ENCODE peak calls at places on chromosomes 12 and 14, in four cellular contexts. G is fibroblast of pulmonary artery, I is endothelial cell, D is foreskin keratinocyte. P is an unnamed sample.
A peak's percentile ranks its signal among the peaks of the same experiment; 100 is the strongest.

GRCh38 chr12:15011162-15011561 is 38.3 kb downstream of the PDE6H start:
- DNase-seq in G (no peak), I (no peak), D (no peak), P (no peak)

GRCh38 chr12:96444403-96444802 is 44.2 kb upstream of the CDK17 start:
- DNase-seq in D (no peak), G (no peak), I (no peak), P (no peak)

GRCh38 chr14:67187210-67187609 is 2.0 kb upstream of the GARIN2 start:
- DNase-seq in I (no peak), G (peak; percentile 60), D (peak; percentile 79), P (peak; percentile 82)

GRCh38 chr12:95674631-95675030 is 115.9 kb downstream of the NTN4 start:
- DNase-seq in I (no peak), D (no peak), G (peak; percentile 56), P (no peak)

GRCh38 chr12:112087851-112088250 is 20.7 kb downstream of the NAA25 start:
- DNase-seq in I (no peak), G (no peak), D (no peak), P (no peak)

GRCh38 chr14:76640923-76641395 is 120.3 kb upstream of the VASH1 start:
- DNase-seq in G (no peak), D (no peak), I (no peak), P (no peak)

GRCh38 chr12:109163150-109163549 is 46.8 kb downstream of the ACACB start:
- DNase-seq in I (no peak), D (no peak), G (no peak), P (no peak)

GRCh38 chr12:96399081-96399918 is 939 bp downstream of the CDK17 start:
- DNase-seq in I (peak; percentile 57), D (peak; percentile 50), G (peak; percentile 85), P (peak; percentile 55)

GRCh38 chr14:105241641-105242040 is 6.7 kb upstream of the BTBD6 start:
- DNase-seq in D (no peak), I (no peak), G (no peak), P (no peak)

GRCh38 chr12:77796775-77797174 is 33.9 kb upstream of the NAV3 start:
- DNase-seq in G (peak; percentile 55), D (peak; percentile 15), I (no peak), P (no peak)

GRCh38 chr14:69041783-69042182 is 62.7 kb upstream of the ACTN1 start:
- DNase-seq in I (no peak), D (no peak), G (no peak), P (no peak)

GRCh38 chr14:104592785-104593184 is 11.8 kb downstream of the TMEM179 start:
- DNase-seq in D (no peak), I (no peak), G (no peak), P (no peak)

GRCh38 chr14:99252940-99253868 is 18.8 kb downstream of the BCL11B start:
- DNase-seq in I (no peak), G (no peak), D (peak; percentile 44), P (no peak)